ENCODE peak calls at places on chromosomes 2 and 18, in seven cellular contexts. Z, W, N, G, E, C and D are unnamed samples.

GRCh38 chr2:191222507-191222906 is 22.7 kb upstream of the MYO1B start:
- DNase-seq in E (no peak), W (no peak), G (no peak), N (no peak), C (no peak), Z (no peak), D (no peak)

GRCh38 chr2:176177580-176178270 is 10.7 kb upstream of the HOXD1 start:
- DNase-seq in C (no peak), W (no peak), G (no peak), N (peak), Z (no peak), E (no peak), D (no peak)

GRCh38 chr18:11655605-11655932 is 33.5 kb upstream of the GNAL start:
- DNase-seq in Z (no peak), G (no peak), E (no peak), W (no peak), N (no peak), C (no peak), D (no peak)

GRCh38 chr2:28427741-28428412 is 35.2 kb downstream of the FOSL2 start:
- DNase-seq in E (no peak), Z (no peak), W (no peak), G (no peak), C (no peak), N (no peak), D (no peak)

GRCh38 chr2:46818141-46818552 is 97.5 kb downstream of the MCFD2 start:
- DNase-seq in G (no peak), E (no peak), Z (no peak), C (no peak), N (no peak), W (peak), D (no peak)

GRCh38 chr18:54906636-54907180 is 52.6 kb downstream of the CCDC68 start:
- DNase-seq in W (no peak), E (no peak), G (no peak), Z (no peak), N (no peak), C (no peak), D (no peak)

GRCh38 chr18:48657446-48658120 is 118.8 kb downstream of the CTIF start:
- DNase-seq in Z (no peak), N (no peak), E (no peak), C (no peak), W (no peak), G (no peak), D (no peak)

GRCh38 chr2:47119001-47119400 is 36.1 kb downstream of the STPG4 start:
- DNase-seq in W (peak), G (no peak), C (no peak), N (peak), E (no peak), Z (peak), D (no peak)

GRCh38 chr18:7904529-7904928 is 337.4 kb downstream of the PTPRM start:
- DNase-seq in C (no peak), G (no peak), E (no peak), Z (peak), N (peak), W (no peak), D (no peak)

GRCh38 chr2:126467367-126468054 is 188.4 kb upstream of the GYPC start:
- DNase-seq in C (no peak), W (no peak), N (no peak), Z (no peak), G (no peak), E (no peak), D (peak)